ENCODE peak calls at places on chromosomes 1 and 21, in four cellular contexts. B is aorta; P is OCI-LY7; F is CD8-positive, alpha-beta memory T cell. R is an unnamed sample.

GRCh38 chr1:55426619-55427018 is 211.5 kb upstream of the USP24 start:
- DNase-seq in B (no peak), P (no peak), F (no peak), R (no peak)

GRCh38 chr1:48492392-48492791 is 20.4 kb upstream of the SPATA6 start:
- DNase-seq in F (no peak), B (no peak), P (no peak), R (no peak)

GRCh38 chr1:100538935-100539835 is 1.2 kb downstream of the GPR88 start:
- DNase-seq in P (no peak), B (peak; percentile 78), F (peak; percentile 46), R (peak; percentile 42)

GRCh38 chr1:145962157-145963102 is 1.9 kb downstream of the ANKRD34A start:
- DNase-seq in F (peak; percentile 67), P (no peak), B (peak; percentile 86), R (peak; percentile 85)

GRCh38 chr1:111666828-111667227 is 47.2 kb downstream of the RAP1A start:
- DNase-seq in F (no peak), P (no peak), B (no peak), R (peak; percentile 84)

GRCh38 chr1:85580046-85580411 is 532 bp upstream of the CCN1 start:
- DNase-seq in F (no peak), P (no peak), B (peak; percentile 78), R (no peak)

GRCh38 chr21:27674037-27674436 is 707.1 kb upstream of the ADAMTS5 start:
- DNase-seq in B (no peak), P (no peak), F (no peak), R (no peak)

GRCh38 chr1:164895026-164895907 is 336.3 kb downstream of the PBX1 start:
- DNase-seq in B (no peak), F (no peak), P (no peak), R (peak; percentile 5)

GRCh38 chr1:225814381-225814780 is 4.5 kb downstream of the EPHX1 start:
- DNase-seq in P (no peak), F (no peak), B (no peak), R (no peak)

GRCh38 chr1:75097686-75098085 is 36.5 kb upstream of the LHX8 start:
- DNase-seq in P (no peak), F (no peak), B (no peak), R (no peak)

GRCh38 chr1:40143891-40144575 is 17.2 kb upstream of the RLF start:
- DNase-seq in F (peak; percentile 60), B (no peak), P (peak; percentile 86), R (peak; percentile 91)

GRCh38 chr1:171940373-171940772 is 99.1 kb downstream of the DNM3 start:
- DNase-seq in B (no peak), P (no peak), F (no peak), R (no peak)

GRCh38 chr1:117795190-117795589 is 134.2 kb downstream of the GDAP2 start:
- DNase-seq in F (no peak), P (no peak), B (no peak), R (no peak)

GRCh38 chr21:16438761-16439160 is 709.0 kb downstream of the USP25 start:
- DNase-seq in B (no peak), F (no peak), P (no peak), R (no peak)

GRCh38 chr1:7679873-7680790 is 91.0 kb upstream of the VAMP3 start:
- DNase-seq in P (no peak), B (no peak), F (no peak), R (no peak)

GRCh38 chr1:100627936-100628335 is 90.0 kb downstream of the GPR88 start:
- DNase-seq in P (no peak), F (no peak), B (no peak), R (no peak)

GRCh38 chr1:94922756-94923465 is 4.0 kb downstream of the CNN3 start:
- DNase-seq in P (no peak), F (no peak), B (no peak), R (no peak)

GRCh38 chr1:33338495-33339211 is 17.8 kb upstream of the A3GALT2 start:
- DNase-seq in B (no peak), F (no peak), P (no peak), R (no peak)

GRCh38 chr1:226882631-226883409 is 12.4 kb downstream of the PSEN2 start:
- DNase-seq in B (no peak), F (no peak), P (peak; percentile 72), R (peak; percentile 42)

GRCh38 chr1:32878183-32878582 is 7.5 kb upstream of the FNDC5 start:
- DNase-seq in P (no peak), B (peak; percentile 56), F (no peak), R (no peak)

GRCh38 chr1:70504176-70504820 is 93.2 kb downstream of the CTH start:
- DNase-seq in P (no peak), F (no peak), B (no peak), R (no peak)

GRCh38 chr1:201850053-201850397 is 21.1 kb downstream of the IPO9 start:
- DNase-seq in P (no peak), F (no peak), B (no peak), R (no peak)

GRCh38 chr1:5519366-5520135 is 472.7 kb downstream of the NPHP4 start:
- DNase-seq in F (no peak), B (no peak), P (no peak), R (no peak)

GRCh38 chr1:30929135-30929889 is 20.8 kb upstream of the SDC3 start:
- DNase-seq in P (peak; percentile 60), F (no peak), B (no peak), R (peak; percentile 84)

GRCh38 chr1:110421159-110421777 is 13.8 kb upstream of the LAMTOR5 start:
- DNase-seq in F (no peak), P (no peak), B (no peak), R (no peak)

GRCh38 chr1:160575112-160575664 is 4.1 kb downstream of the CD84 start:
- DNase-seq in F (no peak), P (peak; percentile 31), B (no peak), R (no peak)

GRCh38 chr1:152029937-152030211 is 6.9 kb downstream of the S100A11 start:
- DNase-seq in P (no peak), B (no peak), F (no peak), R (no peak)

GRCh38 chr1:14809186-14809981 is 210.9 kb downstream of the KAZN start:
- DNase-seq in P (peak; percentile 77), F (no peak), B (no peak), R (peak; percentile 14)
- H3K27ac ChIP-seq in P (peak overlapping the region; percentile 48), F (no peak overlapping the region), B (no peak overlapping the region), R (no peak overlapping the region)

DNA sequence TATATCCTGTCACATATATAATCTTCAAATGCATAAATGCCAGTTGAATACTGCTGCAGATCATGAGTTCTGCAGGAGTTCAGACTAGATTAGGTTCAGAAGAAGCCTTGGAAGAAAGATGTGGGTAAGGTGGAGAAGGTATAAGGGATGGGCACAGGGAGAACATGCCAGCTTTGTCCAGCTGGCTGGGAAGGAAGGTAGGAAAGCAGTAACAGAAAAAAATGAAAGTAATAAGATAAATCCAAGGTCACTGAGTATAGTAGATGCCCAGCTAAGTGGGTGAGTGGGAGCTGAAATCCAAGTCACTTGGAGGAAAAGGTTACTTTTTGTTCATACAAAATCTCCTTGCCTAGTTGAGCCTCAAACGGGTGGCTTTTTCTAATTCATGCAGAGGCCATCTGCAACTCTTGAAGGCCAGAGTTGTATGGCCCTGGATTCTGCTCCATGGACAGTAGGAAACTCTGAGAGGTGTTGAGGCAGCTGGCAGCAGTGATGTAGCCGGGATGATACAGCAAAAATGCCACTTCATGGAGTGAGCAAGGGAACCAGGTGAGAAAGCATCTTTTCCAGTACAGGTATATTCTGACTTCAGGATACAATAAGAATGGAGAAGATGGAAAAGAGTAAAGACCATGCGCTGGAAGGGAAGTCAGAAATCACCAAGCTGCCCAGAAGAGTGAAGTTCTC is 3.4 kb downstream of the RCSD1 start:
- DNase-seq in F (no peak), P (no peak), B (no peak), R (no peak)
- H3K27ac ChIP-seq in F (peak overlapping the region; percentile 26), P (peak overlapping the region; percentile 99), B (no peak overlapping the region), R (peak overlapping the region; percentile 93)

DNA sequence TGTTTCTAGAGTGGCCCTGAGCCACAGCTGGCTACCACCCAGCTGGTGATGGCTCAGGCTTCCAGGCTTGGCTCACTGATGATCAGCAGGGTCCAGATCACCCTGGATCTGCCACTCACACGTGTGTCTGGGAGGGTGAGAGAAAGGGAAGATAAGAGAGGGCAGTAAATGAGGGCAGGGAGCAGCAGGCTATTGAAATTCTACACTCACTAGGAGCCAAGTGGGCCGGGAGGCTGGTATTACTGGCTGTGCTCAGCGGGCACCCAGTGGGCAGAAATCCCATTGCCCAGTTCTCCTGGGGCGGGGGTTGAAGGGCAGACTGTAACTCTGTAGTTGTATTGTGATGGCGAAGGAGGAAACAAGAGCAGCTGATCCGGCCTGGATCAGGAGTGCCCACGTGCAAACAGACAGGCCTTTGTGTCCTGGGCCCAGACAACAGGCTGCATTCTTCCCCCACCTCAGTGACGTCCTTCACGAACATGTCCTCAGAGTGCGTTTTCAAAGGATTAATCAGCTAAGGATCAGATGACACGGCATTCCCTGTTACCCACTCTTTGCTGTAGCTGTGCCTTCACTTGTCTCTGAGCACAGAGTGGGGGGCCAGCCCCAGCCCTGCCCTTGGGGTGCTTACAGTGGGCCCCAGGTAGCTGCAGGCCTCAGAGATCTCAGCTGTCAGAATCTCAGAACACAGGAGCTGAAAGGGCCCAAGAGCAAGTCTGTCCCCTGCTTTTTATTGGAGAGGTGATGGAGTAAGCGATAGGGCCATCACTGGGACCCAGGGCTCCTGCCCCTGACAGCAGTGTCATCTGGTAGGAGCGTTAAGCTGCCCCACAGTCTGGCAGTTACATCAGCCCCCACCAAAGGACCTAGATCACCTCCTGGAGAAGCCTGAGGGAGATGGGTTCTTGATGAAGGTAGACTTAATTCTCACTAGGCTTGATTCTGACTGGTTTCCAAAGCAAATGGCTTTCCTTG is 60.5 kb downstream of the ATP1A1 start:
- DNase-seq in B (no peak), F (no peak), P (no peak), R (no peak)
- H3K27ac ChIP-seq in B (no peak overlapping the region), F (no peak overlapping the region), P (no peak overlapping the region), R (no peak overlapping the region)

GRCh38 chr21:44948426-44949120 is 8.7 kb downstream of the SLX9 start:
- DNase-seq in P (no peak), F (no peak), B (peak; percentile 70), R (no peak)

GRCh38 chr21:44950351-44950750 is 10.5 kb downstream of the SLX9 start:
- DNase-seq in P (no peak), B (peak; percentile 81), F (no peak), R (no peak)

GRCh38 chr21:44950016-44950326 is 10.1 kb downstream of the SLX9 start:
- DNase-seq in B (no peak), P (no peak), F (no peak), R (no peak)

GRCh38 chr21:44947930-44948331 is 8.1 kb downstream of the SLX9 start:
- DNase-seq in F (peak; percentile 42), B (peak; percentile 82), P (no peak), R (no peak)

GRCh38 chr21:44949161-44950015 is 9.6 kb downstream of the SLX9 start:
- DNase-seq in F (peak; percentile 87), B (peak; percentile 96), P (peak; percentile 63), R (peak; percentile 72)
- H3K27ac ChIP-seq in F (no peak overlapping the region), B (no peak overlapping the region), P (no peak overlapping the region), R (no peak overlapping the region)

GRCh38 chr1:231508497-231508896 is 20.0 kb upstream of the TSNAX start:
- DNase-seq in F (no peak), P (no peak), B (no peak), R (no peak)
- H3K27ac ChIP-seq in F (no peak overlapping the region), P (no peak overlapping the region), B (no peak overlapping the region), R (no peak overlapping the region)

GRCh38 chr1:68220420-68220819 is 11.9 kb downstream of the WLS start:
- DNase-seq in P (no peak), F (no peak), B (no peak), R (no peak)
- H3K27ac ChIP-seq in P (no peak overlapping the region), F (no peak overlapping the region), B (no peak overlapping the region), R (no peak overlapping the region)

R was measured in Karpas-422.